ENCODE peak calls at places on chromosomes 16 and 17, in six cellular contexts. F, Q, P, G, X and V are unnamed samples. For H3K4me1, the result is how much of the 10 kb centered on the place peaks cover.

GRCh38 chr17:55283256-55283965 is 18.7 kb downstream of the HLF start:
- DNase-seq in P (no peak), G (no peak), Q (no peak), F (no peak), X (no peak), V (no peak)

GRCh38 chr17:18992454-18993130 is 12.0 kb downstream of the FAM83G start:
- DNase-seq in Q (peak), X (no peak), P (no peak), F (peak), G (no peak), V (no peak)

GRCh38 chr17:63843387-63844292 is 1.2 kb upstream of the SMARCD2 start:
- DNase-seq in X (peak), F (peak), P (peak), Q (peak), G (peak), V (peak)

GRCh38 chr17:65514541-65514940 is 46.9 kb downstream of the AXIN2 start:
- DNase-seq in F (no peak), Q (no peak), G (peak), P (no peak), X (no peak), V (peak)

GRCh38 chr16:19831678-19832077 is 53.0 kb downstream of the GPRC5B start:
- DNase-seq in Q (no peak), P (peak), X (no peak), G (peak), F (no peak), V (peak)

GRCh38 chr16:51968756-51969155 is 578.2 kb downstream of the TOX3 start:
- DNase-seq in Q (no peak), F (no peak), P (no peak), G (peak), X (no peak), V (no peak)

GRCh38 chr17:19338031-19338990 is 24.2 kb downstream of the B9D1 start:
- DNase-seq in Q (no peak), X (peak), P (peak), G (peak), F (peak), V (peak)

GRCh38 chr17:27530791-27531391 is 74.6 kb downstream of the KSR1 start:
- DNase-seq in G (peak), P (no peak), F (no peak), X (peak), Q (no peak), V (no peak)

GRCh38 chr17:40325156-40326013 is 16.4 kb downstream of the RARA start:
- DNase-seq in Q (no peak), G (no peak), X (no peak), F (peak), P (no peak), V (no peak)

GRCh38 chr17:60857521-60857920 is 179.9 kb downstream of the BCAS3 start:
- DNase-seq in P (no peak), X (no peak), Q (no peak), G (no peak), F (no peak), V (no peak)

GRCh38 chr17:43019418-43019817 is 2.8 kb downstream of the VAT1 start:
- DNase-seq in X (no peak), P (no peak), G (no peak), Q (no peak), F (no peak), V (no peak)

GRCh38 chr17:61477204-61477834 is 25.1 kb downstream of the TBX4 start:
- DNase-seq in Q (no peak), P (no peak), X (peak), G (no peak), F (no peak), V (no peak)

GRCh38 chr16:78258651-78259050 is 159.2 kb downstream of the WWOX start:
- DNase-seq in F (no peak), G (no peak), Q (no peak), P (no peak), X (no peak), V (no peak)

GRCh38 chr16:27556471-27556870 is 6.5 kb downstream of the KATNIP start:
- DNase-seq in G (no peak), X (no peak), F (no peak), P (no peak), Q (no peak), V (no peak)

GRCh38 chr16:2019500-2019899 is at the start of gene NPW:
- DNase-seq in Q (no peak), P (no peak), X (no peak), G (no peak), F (no peak), V (no peak)

GRCh38 chr17:13735861-13736260 is 134.1 kb upstream of the HS3ST3A1 start:
- DNase-seq in Q (no peak), X (no peak), F (no peak), P (no peak), G (no peak), V (no peak)

GRCh38 chr16:776824-777223 is 11.4 kb downstream of the RPUSD1 start:
- DNase-seq in X (no peak), G (no peak), Q (no peak), P (no peak), F (no peak), V (no peak)

GRCh38 chr16:58306327-58306726 is 11.5 kb upstream of the PRSS54 start:
- DNase-seq in P (no peak), G (peak), F (peak), Q (no peak), X (no peak), V (peak)

GRCh38 chr17:66777689-66778225 is 57.2 kb upstream of the CACNG5 start:
- DNase-seq in X (no peak), G (peak), P (no peak), Q (no peak), F (no peak), V (no peak)

GRCh38 chr16:79950932-79951719 is 350.6 kb upstream of the MAF start:
- DNase-seq in F (no peak), X (no peak), Q (no peak), G (no peak), P (no peak), V (no peak)

GRCh38 chr16:8996891-8997290 is 33.2 kb upstream of the USP7 start:
- DNase-seq in X (no peak), Q (no peak), G (no peak), P (no peak), F (no peak), V (no peak)

GRCh38 chr16:72013389-72013788 is 4.8 kb downstream of the DHODH start:
- DNase-seq in F (no peak), Q (no peak), P (no peak), G (peak), X (peak), V (peak)

GRCh38 chr16:59611556-59611955 is 877.4 kb upstream of the GOT2 start:
- DNase-seq in X (no peak), F (no peak), G (peak), Q (no peak), P (no peak), V (peak)

GRCh38 chr17:81722184-81723120 is 10.4 kb downstream of the SLC25A10 start:
- DNase-seq in G (no peak), F (peak), X (peak), Q (no peak), P (peak), V (peak)

GRCh38 chr16:28279006-28279405 is 13.3 kb upstream of the SBK1 start:
- DNase-seq in P (no peak), X (no peak), G (no peak), Q (no peak), F (no peak), V (no peak)

GRCh38 chr16:83842755-83843507 is 35.2 kb downstream of the HSBP1 start:
- DNase-seq in F (no peak), Q (no peak), G (no peak), X (no peak), P (no peak), V (no peak)

GRCh38 chr16:14097182-14097951 is 26.2 kb downstream of the MRTFB start:
- DNase-seq in X (peak), G (no peak), P (no peak), F (no peak), Q (no peak), V (peak)

GRCh38 chr17:58273453-58274104 is 7.2 kb downstream of the MPO start:
- DNase-seq in X (no peak), G (no peak), F (no peak), Q (no peak), P (no peak), V (no peak)

GRCh38 chr17:70535986-70536385 is 366.7 kb downstream of the KCNJ2 start:
- DNase-seq in X (no peak), F (no peak), Q (no peak), G (no peak), P (no peak), V (peak)

GRCh38 chr17:31581491-31581890 is 190.0 kb downstream of the RAB11FIP4 start:
- DNase-seq in G (peak), X (peak), Q (no peak), P (peak), F (no peak), V (no peak)

GRCh38 chr17:50541916-50542688 is 4.9 kb upstream of the SPATA20 start:
- DNase-seq in F (peak), X (peak), Q (no peak), P (peak), G (peak), V (peak)

GRCh38 chr16:74372953-74373846 is 2.9 kb upstream of the NPIPB15 start:
- DNase-seq in X (no peak), P (no peak), Q (no peak), G (no peak), F (no peak), V (no peak)

GRCh38 chr16:87603684-87604571 is 1.6 kb downstream of the JPH3 start:
- DNase-seq in P (no peak), G (no peak), Q (no peak), X (no peak), F (no peak), V (no peak)

GRCh38 chr16:66841366-66841765 is 2.8 kb upstream of the CA7 start:
- DNase-seq in X (no peak), P (no peak), Q (no peak), G (no peak), F (no peak), V (no peak)
- H3K4me1 ChIP-seq in X (under half), P (under half), Q (under half), G (under half), F (under half), V (under half)

GRCh38 chr17:29107933-29108805 is 65.2 kb downstream of the PIPOX start:
- DNase-seq in G (no peak), Q (no peak), P (peak), F (no peak), X (peak), V (no peak)
- H3K27ac ChIP-seq in G (no peak), Q (no peak), P (peak), F (no peak), X (peak), V (no peak)

DNA sequence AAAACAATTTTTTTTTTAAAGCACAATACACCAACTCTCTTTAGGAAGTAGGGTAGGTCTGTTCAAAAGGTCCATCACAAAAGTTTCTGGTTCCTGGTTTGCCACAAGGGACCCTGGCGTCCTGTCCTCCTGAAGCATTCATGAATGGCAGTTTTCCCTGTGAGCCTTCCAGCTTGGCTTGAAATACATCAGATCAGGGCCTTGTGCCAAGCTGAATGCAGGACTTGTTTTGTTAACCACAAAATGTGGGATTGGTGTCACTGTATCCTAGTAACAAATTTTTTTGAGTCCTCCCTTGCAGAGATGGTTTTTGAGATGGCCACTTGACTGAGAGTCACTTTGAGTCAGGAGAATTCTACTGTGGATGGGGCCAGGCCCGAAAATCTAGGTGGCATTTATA is 3.9 kb downstream of the GNAO1 start:
- DNase-seq in F (no peak), G (no peak), X (no peak), Q (no peak), P (no peak), V (no peak)
- H3K4me1 ChIP-seq in F (under half), G (under half), X (under half), Q (under half), P (under half), V (under half)

GRCh38 chr17:76378548-76379274 is 5.7 kb upstream of the SPHK1 start:
- DNase-seq in X (no peak), F (no peak), G (no peak), P (no peak), Q (no peak), V (no peak)

GRCh38 chr17:76379646-76380376 is 4.6 kb upstream of the SPHK1 start:
- DNase-seq in G (no peak), Q (no peak), X (no peak), F (no peak), P (no peak), V (no peak)

GRCh38 chr17:76373481-76373825 is 11.0 kb upstream of the SPHK1 start:
- DNase-seq in P (no peak), X (no peak), G (no peak), F (no peak), Q (no peak), V (no peak)

GRCh38 chr17:76379275-76379641 is 5.2 kb upstream of the SPHK1 start:
- DNase-seq in F (no peak), G (no peak), Q (no peak), X (no peak), P (no peak), V (no peak)

DNA sequence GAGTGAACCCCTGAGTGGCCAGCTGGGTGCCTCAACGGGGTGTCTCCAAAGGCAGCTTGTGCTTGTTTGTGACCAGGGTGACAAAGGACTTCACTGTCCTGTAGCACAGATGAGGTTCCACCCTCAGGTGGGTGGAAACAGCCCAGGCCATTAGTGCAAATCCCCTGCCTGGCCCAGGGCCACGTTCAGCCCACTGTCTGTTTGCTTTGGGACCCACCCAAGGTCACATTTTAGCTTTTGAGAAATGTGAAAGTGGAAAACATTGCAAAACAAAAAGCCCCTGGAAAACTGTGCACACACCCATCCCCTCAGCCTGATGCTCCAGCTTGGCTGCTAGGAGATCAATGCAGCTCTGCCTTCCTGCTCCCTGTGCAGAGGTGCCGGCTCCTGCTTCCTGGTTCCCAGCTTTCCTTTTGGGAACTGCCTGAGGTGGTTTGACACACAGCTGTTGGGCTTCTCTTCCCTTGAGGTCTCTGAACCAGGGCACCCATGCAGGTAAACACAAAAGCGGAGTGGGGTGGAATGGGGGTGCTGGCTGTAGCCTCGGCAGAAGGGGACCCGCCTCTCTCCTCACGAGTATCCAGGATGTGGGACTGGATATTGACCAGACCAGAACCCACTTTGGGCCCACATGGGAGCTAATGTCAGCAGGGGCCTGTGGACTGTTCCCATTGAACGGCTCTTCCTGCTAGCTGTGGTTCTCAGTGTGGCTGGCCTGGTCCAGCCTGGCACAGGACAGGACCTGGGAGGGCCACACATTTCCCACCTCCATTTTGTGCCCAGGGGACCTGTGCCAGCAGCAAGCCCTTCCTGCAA is 7.9 kb upstream of the SPHK1 start:
- DNase-seq in X (peak), Q (no peak), F (no peak), G (peak), P (peak), V (no peak)
- H3K27ac ChIP-seq in X (no peak), Q (no peak), F (no peak), G (no peak), P (peak), V (no peak)

GRCh38 chr16:89300311-89300975 is 82.9 kb downstream of the ZNF778 start:
- DNase-seq in G (peak), P (no peak), Q (no peak), X (peak), F (no peak), V (no peak)
- H3K4me1 ChIP-seq in G (under half), P (under half), Q (under half), X (under half), F (under half), V (under half)

DNA sequence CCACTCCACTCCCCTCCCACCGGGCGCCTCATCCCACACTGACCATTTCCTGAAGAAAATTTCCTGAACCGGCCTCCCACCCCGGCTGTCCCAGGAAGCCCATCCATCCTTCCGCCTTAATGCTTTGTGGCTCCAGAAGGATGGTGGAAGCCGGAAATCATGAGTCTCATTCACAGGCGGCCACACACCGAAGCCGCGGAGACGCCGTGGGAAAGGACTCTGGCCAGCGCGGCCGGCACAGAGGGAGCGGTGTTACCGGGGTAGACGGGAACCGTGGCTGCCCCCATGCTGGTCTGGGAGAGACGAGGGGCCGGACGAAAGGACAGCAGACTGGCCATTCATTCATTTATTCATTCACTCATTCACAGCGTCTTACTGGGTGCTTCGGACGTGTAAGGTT is 326.7 kb downstream of the SEC14L1 start:
- DNase-seq in Q (no peak), G (no peak), P (no peak), X (no peak), F (peak), V (no peak)
- H3K27ac ChIP-seq in Q (no peak), G (no peak), P (peak), X (no peak), F (no peak), V (no peak)

DNA sequence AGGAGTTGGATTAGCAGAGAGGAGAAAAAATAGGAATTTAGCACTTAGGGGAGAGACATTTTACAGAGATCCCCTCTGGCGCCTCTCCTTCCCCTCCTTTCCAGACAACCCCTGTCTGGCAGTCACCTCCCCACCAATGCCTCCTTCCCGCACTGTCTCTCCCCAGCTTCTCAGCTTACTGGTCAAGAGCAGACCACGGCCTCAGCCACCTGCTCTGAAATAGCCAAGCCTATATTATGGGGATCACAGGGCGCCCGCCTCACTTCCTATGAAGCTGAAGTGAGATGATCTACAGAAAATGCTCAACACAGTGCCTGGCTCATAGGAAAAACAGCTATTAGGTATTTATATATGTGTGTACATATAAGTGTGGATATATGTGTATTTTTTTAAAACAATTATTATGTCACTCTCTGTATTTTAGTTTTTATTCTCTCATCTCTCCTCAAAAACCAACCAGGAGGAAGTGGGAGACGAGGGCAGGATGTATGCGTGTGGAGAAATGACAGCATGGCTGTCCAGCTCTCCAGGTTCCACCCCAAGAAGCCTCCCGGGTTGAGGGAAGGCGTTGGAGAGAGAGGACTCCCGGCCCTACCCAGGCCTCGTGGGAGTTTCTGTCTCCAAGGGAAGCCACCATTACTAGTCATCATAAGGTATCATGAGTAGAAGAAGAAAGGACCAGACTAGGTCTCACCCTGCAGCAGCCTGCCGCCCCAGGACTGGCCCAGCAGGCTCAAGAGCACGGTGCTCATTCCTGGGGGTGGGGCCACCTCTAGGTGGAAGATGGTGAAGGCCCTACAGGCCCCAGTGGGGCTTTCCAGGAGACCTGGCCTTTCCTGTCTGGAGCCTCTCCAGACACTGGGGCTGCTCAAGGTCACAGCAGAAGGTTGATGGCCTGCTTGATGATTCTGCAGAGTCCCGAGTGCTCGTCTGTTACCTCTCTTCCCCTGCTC is 27.2 kb downstream of the MAP3K14 start:
- DNase-seq in X (peak), G (no peak), Q (no peak), P (no peak), F (no peak), V (no peak)
- H3K4me1 ChIP-seq in X (half or more), G (under half), Q (under half), P (half or more), F (under half), V (under half)

GRCh38 chr17:44589316-44590071 is 32.2 kb downstream of the FZD2 start:
- DNase-seq in F (no peak), P (no peak), G (peak), X (no peak), Q (no peak), V (no peak)
- H3K27ac ChIP-seq in F (no peak), P (no peak), G (no peak), X (no peak), Q (no peak), V (no peak)

DNA sequence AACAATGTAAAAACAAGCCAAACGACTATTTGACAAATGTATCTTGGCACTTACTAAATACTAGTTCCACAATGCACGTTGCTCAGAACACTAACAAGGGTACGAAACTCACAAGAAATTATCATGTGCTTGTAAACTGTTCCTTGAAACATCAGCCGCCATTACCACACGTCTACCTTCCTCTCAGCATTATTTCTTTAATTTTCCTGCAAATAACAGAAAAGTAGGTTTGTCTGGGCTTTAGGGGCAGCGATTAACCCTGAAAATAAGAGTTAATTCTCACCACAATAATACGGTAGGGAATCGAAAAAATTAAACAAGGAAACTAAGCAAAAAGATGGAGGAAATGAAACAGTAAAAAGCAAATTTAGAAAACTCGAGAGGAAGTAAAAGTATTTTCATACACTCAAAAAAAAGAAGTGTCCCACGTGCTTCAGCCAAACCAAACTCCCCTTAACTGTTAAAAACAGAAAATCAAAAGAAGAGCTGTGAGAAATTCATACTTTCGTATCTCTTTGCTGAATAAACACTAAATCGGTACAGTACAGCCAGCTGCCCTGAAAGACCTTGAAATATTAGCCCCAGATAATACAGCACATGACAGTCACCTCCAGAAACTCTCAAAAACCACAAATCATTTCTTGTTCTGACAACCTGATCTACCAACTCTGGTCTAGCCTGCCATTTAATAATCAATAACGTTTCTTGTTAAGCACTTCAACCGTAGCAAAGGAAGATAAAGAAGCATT is 1.2 kb downstream of the ARHGAP17 start:
- DNase-seq in Q (peak), F (peak), G (no peak), X (no peak), P (no peak), V (no peak)
- H3K4me1 ChIP-seq in Q (under half), F (under half), G (under half), X (under half), P (half or more), V (under half)

GRCh38 chr17:16298140-16298662 is 55.1 kb downstream of the CENPV start:
- DNase-seq in P (no peak), G (no peak), Q (no peak), X (no peak), F (no peak), V (no peak)
- H3K27ac ChIP-seq in P (no peak), G (no peak), Q (no peak), X (no peak), F (no peak), V (no peak)